ENCODE peak calls at places on chromosome 20, in nine cellular contexts. K, E, L, M, W, B, R, X and D are unnamed samples.

GRCh38 chr20:24785141-24785924 is 163.7 kb upstream of the CST7 start:
- DNase-seq in M (no peak), R (peak), E (no peak), K (peak), X (no peak), L (peak), B (peak), W (no peak), D (no peak)

GRCh38 chr20:13995841-13996240 is 525 bp downstream of the MACROD2 start:
- DNase-seq in B (no peak), M (no peak), X (no peak), K (no peak), W (peak), R (no peak), E (no peak), L (peak), D (no peak)

GRCh38 chr20:6058684-6059295 is 4.9 kb upstream of the LRRN4 start:
- DNase-seq in R (no peak), L (no peak), K (no peak), E (no peak), M (no peak), X (no peak), W (no peak), B (peak), D (no peak)

GRCh38 chr20:58293453-58293852 is 16.1 kb upstream of the RAB22A start:
- DNase-seq in E (no peak), B (peak), W (peak), K (no peak), X (no peak), M (no peak), L (no peak), R (no peak), D (no peak)

GRCh38 chr20:21677781-21678180 is 27.7 kb upstream of the PAX1 start:
- DNase-seq in W (no peak), R (no peak), L (no peak), E (no peak), B (no peak), K (peak), X (no peak), M (no peak), D (no peak)

GRCh38 chr20:31808481-31808880 is 10.7 kb upstream of the MYLK2 start:
- DNase-seq in K (no peak), M (no peak), X (no peak), E (no peak), B (no peak), W (no peak), R (no peak), L (no peak), D (no peak)

GRCh38 chr20:8909596-8909995 is 159.3 kb upstream of the PLCB4 start:
- DNase-seq in X (no peak), W (no peak), B (peak), L (no peak), M (no peak), K (no peak), R (peak), E (no peak), D (no peak)

GRCh38 chr20:49394757-49395156 is 87.7 kb downstream of the KCNB1 start:
- DNase-seq in M (no peak), E (no peak), W (no peak), R (no peak), B (no peak), X (no peak), L (no peak), K (no peak), D (no peak)

GRCh38 chr20:47150403-47151152 is 205.9 kb downstream of the ZMYND8 start:
- DNase-seq in E (no peak), L (peak), M (no peak), B (peak), K (peak), W (no peak), R (peak), X (no peak), D (peak)

GRCh38 chr20:60872224-60872623 is 379.8 kb upstream of the CDH4 start:
- DNase-seq in W (no peak), M (no peak), X (no peak), E (no peak), B (no peak), R (no peak), L (no peak), K (no peak), D (no peak)

GRCh38 chr20:10061641-10062040 is 26.9 kb downstream of the ANKEF1 start:
- DNase-seq in L (no peak), W (no peak), M (no peak), K (no peak), R (no peak), B (no peak), E (no peak), X (no peak), D (no peak)

GRCh38 chr20:31860431-31861345 is 9.6 kb downstream of the DUSP15 start:
- DNase-seq in M (no peak), R (no peak), W (no peak), L (peak), K (no peak), B (peak), E (no peak), X (peak), D (peak)

GRCh38 chr20:48603116-48603818 is 224.5 kb downstream of the PREX1 start:
- DNase-seq in B (no peak), X (no peak), L (peak), K (no peak), W (no peak), R (no peak), E (no peak), M (no peak), D (no peak)

GRCh38 chr20:62829231-62830230 is 12.7 kb downstream of the COL9A3 start:
- DNase-seq in X (no peak), K (no peak), R (no peak), W (no peak), E (no peak), L (no peak), M (no peak), B (no peak), D (no peak)

GRCh38 chr20:38065764-38066375 is 32.3 kb downstream of the RPRD1B start:
- DNase-seq in X (no peak), L (peak), R (no peak), M (no peak), B (no peak), K (no peak), W (no peak), E (no peak), D (no peak)

GRCh38 chr20:41308290-41308691 is 9.2 kb downstream of the ZHX3 start:
- DNase-seq in B (peak), K (peak), R (peak), X (no peak), M (no peak), L (no peak), W (no peak), E (no peak), D (no peak)

GRCh38 chr20:21103582-21104465 is 2.3 kb downstream of the LINC00237 start:
- DNase-seq in M (no peak), X (no peak), W (no peak), B (no peak), K (no peak), R (no peak), E (no peak), L (no peak), D (no peak)

GRCh38 chr20:14406495-14406894 is 69.1 kb upstream of the FLRT3 start:
- DNase-seq in K (no peak), M (no peak), W (no peak), E (no peak), L (no peak), X (peak), R (peak), B (peak), D (peak)

GRCh38 chr20:6966721-6967120 is 199.2 kb downstream of the BMP2 start:
- DNase-seq in X (no peak), L (no peak), B (peak), R (no peak), M (no peak), K (no peak), E (no peak), W (no peak), D (no peak)

GRCh38 chr20:63071541-63072181 is 64.9 kb upstream of the BHLHE23 start:
- DNase-seq in E (no peak), B (peak), X (no peak), L (peak), W (no peak), K (no peak), M (no peak), R (peak), D (no peak)

GRCh38 chr20:10674684-10675455 is 1.1 kb upstream of the JAG1 start:
- DNase-seq in R (peak), E (peak), L (peak), K (peak), B (peak), X (no peak), W (peak), M (peak), D (peak)

GRCh38 chr20:17664025-17664638 is 17.9 kb downstream of the RRBP1 start:
- DNase-seq in W (no peak), L (peak), M (no peak), K (no peak), X (no peak), R (no peak), B (no peak), E (no peak), D (no peak)

GRCh38 chr20:46206025-46206424 is 87.9 kb downstream of the CD40 start:
- DNase-seq in M (no peak), R (peak), X (no peak), B (peak), E (no peak), L (peak), K (peak), W (no peak), D (no peak)